ENCODE peak calls at places on chromosome 7, in four cellular contexts. H is lower leg skin, Y is tibial nerve, T is stomach. P is an unnamed sample.

GRCh38 chr7:124032369-124033092 is at the start of gene TMEM229A:
- DNase-seq in H (no peak), Y (no peak), T (peak), P (peak)

GRCh38 chr7:17608114-17608833 is 309.8 kb downstream of the AHR start:
- DNase-seq in H (no peak), Y (no peak), T (no peak), P (no peak)

GRCh38 chr7:1768835-1769234 is 98.8 kb downstream of the ELFN1 start:
- DNase-seq in H (no peak), Y (no peak), T (no peak), P (no peak)

GRCh38 chr7:26187380-26188290 is 12.9 kb downstream of the HNRNPA2B1 start:
- DNase-seq in H (no peak), Y (no peak), T (no peak), P (no peak)

GRCh38 chr7:50667789-50668226 is 102.6 kb upstream of the DDC start:
- DNase-seq in H (no peak), Y (no peak), T (no peak), P (no peak)

GRCh38 chr7:142359694-142360279 is 101.9 kb upstream of the PRSS58 start:
- DNase-seq in H (no peak), Y (no peak), T (no peak), P (no peak)

GRCh38 chr7:159125104-159125943 is 19.3 kb downstream of the VIPR2 start:
- DNase-seq in H (peak), Y (no peak), T (peak), P (no peak)

GRCh38 chr7:144818516-144818915 is 17.3 kb downstream of the TPK1 start:
- DNase-seq in H (no peak), Y (no peak), T (no peak), P (no peak)

GRCh38 chr7:106035568-106035967 is 72.5 kb downstream of the CDHR3 start:
- DNase-seq in H (no peak), Y (no peak), T (no peak), P (no peak)

GRCh38 chr7:47991270-47991669 is 11.9 kb upstream of the HUS1 start:
- DNase-seq in H (no peak), Y (no peak), T (no peak), P (no peak)
- TF ChIP-seq POLR2A in H (no peak), Y (no peak), T (no peak), P (no peak)

GRCh38 chr7:76515999-76516443 is 5.7 kb downstream of the UPK3B start:
- DNase-seq in H (peak), Y (peak), T (peak), P (peak)
- H3K4me3 ChIP-seq in H (no peak), Y (peak), T (no peak), P (no peak)

GRCh38 chr7:5425507-5426225 is 2.0 kb upstream of the TNRC18 start:
- DNase-seq in H (peak), Y (peak), T (peak), P (peak)
- TF ChIP-seq POLR2A in H (no peak), Y (peak), T (no peak), P (peak)

DNA sequence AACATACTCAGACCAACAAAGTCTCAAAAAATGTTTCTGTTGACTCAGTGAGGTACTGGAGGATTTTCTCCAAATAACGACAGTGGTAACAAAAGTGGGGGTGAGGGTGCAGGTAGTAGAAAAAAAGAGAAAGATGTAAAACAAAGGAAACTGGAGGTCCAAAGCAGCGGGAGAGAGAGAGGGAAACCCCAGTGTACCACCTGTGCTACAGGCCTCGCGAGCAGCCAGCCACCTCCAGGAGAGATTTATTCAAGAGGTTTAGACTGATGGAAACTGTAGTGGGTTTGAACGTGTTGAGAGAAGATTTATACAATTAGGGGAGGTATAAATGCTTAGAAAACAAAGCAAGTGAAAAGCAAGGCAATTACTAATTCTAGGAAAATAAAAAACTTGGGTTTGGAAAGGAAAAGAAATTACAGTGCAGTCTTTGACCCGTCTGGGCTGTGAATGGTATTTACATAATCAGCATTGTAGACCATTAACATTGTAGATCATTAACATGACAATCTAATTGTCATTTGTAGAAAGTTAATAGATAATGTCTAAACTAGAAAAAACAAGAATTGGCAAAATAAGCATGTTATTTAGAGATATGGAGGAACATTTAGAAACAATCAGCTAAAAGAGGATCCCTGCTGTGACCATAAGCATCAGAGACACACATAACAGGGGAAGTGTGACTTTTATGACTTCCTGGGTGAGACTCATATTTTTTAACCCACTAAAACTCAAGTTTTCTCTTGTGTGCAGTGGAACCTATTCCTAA is 180.0 kb downstream of the RELN start:
- DNase-seq in H (no peak), Y (no peak), T (no peak), P (no peak)
- H3K4me3 ChIP-seq in H (no peak), Y (no peak), T (no peak), P (no peak)

DNA sequence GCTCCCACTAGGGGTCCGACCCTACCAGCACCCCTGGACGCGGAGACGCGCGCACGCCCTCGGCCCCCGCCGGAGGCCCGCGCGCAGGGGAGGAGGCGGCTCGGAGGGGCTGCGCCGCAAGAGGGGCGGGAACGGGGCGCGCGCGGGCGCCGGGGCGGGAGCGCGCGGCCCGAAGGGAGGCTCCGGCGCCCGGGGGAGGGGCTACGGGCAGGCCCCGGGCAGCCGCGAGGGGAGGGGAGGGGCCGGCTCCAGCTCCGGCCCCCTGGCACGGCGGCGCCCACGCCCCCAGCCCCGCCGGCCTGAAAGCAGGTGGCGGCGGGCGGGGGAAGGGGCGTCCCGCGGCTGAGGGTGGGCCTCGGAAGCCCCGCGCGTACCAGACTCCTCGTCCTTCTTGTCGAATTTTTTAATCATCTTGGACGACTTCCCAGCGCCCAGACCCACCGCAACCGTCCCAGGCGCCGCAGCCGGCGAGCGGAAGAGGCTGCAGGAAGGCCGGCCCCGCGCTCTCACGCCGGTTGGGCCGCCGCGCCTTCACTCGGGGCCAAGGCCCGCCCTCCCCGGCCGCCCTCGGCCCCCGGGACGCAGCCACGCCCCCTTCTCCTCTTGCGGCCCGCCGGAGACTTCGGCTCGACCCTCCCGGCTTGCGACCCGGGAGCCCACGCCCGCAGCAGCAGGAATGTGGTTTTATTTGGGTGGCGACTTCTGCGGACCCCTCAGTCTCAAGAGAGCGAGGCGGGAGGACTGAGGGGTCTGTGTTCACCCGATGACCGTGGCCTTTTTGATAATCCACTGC is at the start of gene COPG2:
- DNase-seq in H (peak), Y (peak), T (peak), P (peak)
- TF ChIP-seq POLR2A in H (no peak), Y (no peak), T (no peak), P (no peak)